ENCODE peak calls at places on chromosomes 16 and 17, in five cellular contexts. K is body of pancreas, V is cardiac fibroblast, W is cardiac muscle cell, H is fibroblast of pulmonary artery. U is an unnamed sample.

GRCh38 chr17:74361613-74362391 is at the start of gene BTBD17:
- DNase-seq in K (peak), V (peak), W (peak), H (no peak), U (peak)

GRCh38 chr17:41678907-41679739 is 9.6 kb upstream of the EIF1 start:
- DNase-seq in K (no peak), V (peak), W (no peak), H (peak), U (peak)

GRCh38 chr17:4900231-4901107 is 1.1 kb downstream of the C17orf107 start:
- DNase-seq in K (no peak), V (no peak), W (no peak), H (no peak), U (no peak)

GRCh38 chr16:56119138-56119537 is 72.2 kb upstream of the GNAO1 start:
- DNase-seq in K (no peak), V (no peak), W (no peak), H (no peak), U (no peak)

GRCh38 chr16:27677300-27677699 is 127.4 kb downstream of the KATNIP start:
- DNase-seq in K (no peak), V (peak), W (no peak), H (peak), U (no peak)

GRCh38 chr16:81841709-81842108 is 62.6 kb downstream of the PLCG2 start:
- DNase-seq in K (no peak), V (no peak), W (no peak), H (no peak), U (no peak)

GRCh38 chr16:49469323-49469670 is 95.7 kb downstream of the C16orf78 start:
- DNase-seq in K (no peak), V (no peak), W (no peak), H (no peak), U (no peak)

GRCh38 chr16:77675464-77676324 is 46.6 kb upstream of the NUDT7 start:
- DNase-seq in K (peak), V (peak), W (peak), H (peak), U (peak)

GRCh38 chr16:3824121-3824795 is 56.3 kb downstream of the CREBBP start:
- DNase-seq in K (no peak), V (no peak), W (no peak), H (no peak), U (no peak)

GRCh38 chr17:1965556-1966273 is 59.4 kb downstream of the RTN4RL1 start:
- DNase-seq in K (no peak), V (no peak), W (no peak), H (no peak), U (no peak)

GRCh38 chr17:63550816-63551639 is 751 bp downstream of the DCAF7 start:
- DNase-seq in K (no peak), V (peak), W (peak), H (peak), U (peak)

GRCh38 chr17:47620503-47621245 is 29.0 kb upstream of the KPNB1 start:
- DNase-seq in K (no peak), V (no peak), W (no peak), H (no peak), U (no peak)

GRCh38 chr16:709651-710499 is 4.3 kb upstream of the FBXL16 start:
- DNase-seq in K (peak), V (peak), W (peak), H (peak), U (peak)

GRCh38 chr16:4377573-4378146 is 6.0 kb downstream of the VASN start:
- DNase-seq in K (peak), V (no peak), W (no peak), H (no peak), U (no peak)

GRCh38 chr17:30290696-30291570 is 811 bp downstream of the BLMH start:
- DNase-seq in K (peak), V (peak), W (peak), H (peak), U (peak)

GRCh38 chr17:50100480-50100883 is 5.3 kb downstream of the PDK2 start:
- DNase-seq in K (no peak), V (no peak), W (no peak), H (no peak), U (no peak)

GRCh38 chr17:27244481-27245223 is 49.3 kb upstream of the WSB1 start:
- DNase-seq in K (peak), V (peak), W (no peak), H (peak), U (peak)

GRCh38 chr17:15263206-15263579 is 1.9 kb downstream of the PMP22 start:
- DNase-seq in K (peak), V (peak), W (peak), H (peak), U (peak)

GRCh38 chr17:9244066-9245052 is 223.0 kb downstream of the NTN1 start:
- DNase-seq in K (no peak), V (peak), W (no peak), H (peak), U (peak)

DNA sequence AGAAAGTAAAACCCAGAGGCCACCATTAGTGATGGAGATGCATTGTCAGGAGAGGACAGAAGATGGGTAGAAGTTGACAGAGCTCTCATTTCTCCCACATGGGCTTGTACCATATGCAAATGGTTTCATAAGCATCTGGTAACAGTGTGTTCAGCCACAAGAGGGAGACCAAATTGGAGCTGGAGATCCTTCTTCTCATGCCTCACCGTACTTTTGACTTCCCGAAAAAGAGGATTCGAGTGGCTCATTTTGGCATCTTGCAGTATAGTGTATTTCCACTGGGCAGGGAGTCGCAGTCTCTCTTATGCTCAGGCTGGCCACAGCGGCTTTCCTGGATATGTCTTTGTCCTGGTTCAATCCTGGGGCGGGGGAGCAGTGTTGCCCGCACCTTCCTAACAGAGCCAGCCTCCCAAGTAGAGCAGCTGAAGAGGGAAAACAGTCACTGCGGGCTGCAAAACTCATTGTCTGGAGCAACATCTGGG is 23.8 kb downstream of the TBC1D3B start:
- DNase-seq in K (no peak), V (no peak), W (no peak), H (peak), U (peak)
- TF ChIP-seq CTCF in K (no peak), V (no peak), W (peak), H (peak), U (no peak)

DNA sequence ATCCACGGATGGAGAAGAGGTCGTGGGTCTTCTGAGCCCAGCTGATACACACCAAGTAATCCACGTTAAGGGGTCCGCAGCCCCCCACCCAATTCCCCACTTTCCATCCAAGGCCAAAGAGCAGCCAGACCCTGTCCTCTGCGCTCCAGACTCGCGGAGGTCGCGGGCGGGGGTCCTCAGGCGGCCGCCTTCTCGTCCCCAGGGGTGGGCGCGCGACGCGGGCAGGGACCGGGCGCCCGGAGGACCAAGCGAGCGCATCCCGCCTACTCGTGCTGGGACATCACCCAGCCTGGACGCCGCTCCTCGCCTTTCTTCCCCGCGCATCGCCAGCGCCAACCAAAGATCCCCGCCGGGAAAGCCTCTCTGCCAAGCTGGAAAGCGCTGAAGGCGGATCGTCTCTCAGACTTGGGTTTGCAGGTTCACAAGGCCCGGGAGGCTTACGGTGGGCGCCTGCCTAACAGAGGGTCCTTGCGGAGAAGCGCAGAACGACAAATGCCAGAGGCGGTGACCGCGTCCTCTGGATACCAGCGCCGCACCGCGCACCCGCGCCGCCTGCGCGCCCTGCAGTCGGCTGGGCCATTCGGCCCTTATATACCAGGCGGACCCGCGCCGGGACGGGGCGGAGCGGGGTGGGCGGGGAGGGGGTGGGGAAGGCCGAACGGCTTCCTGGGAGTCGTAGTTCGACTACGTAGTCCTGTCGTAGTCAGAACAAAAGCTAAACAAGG is 471.6 kb downstream of the SOX9 start:
- DNase-seq in K (peak), V (peak), W (peak), H (peak), U (peak)
- H3K4me3 ChIP-seq in K (peak), V (peak), W (peak), H (peak), U (peak)

GRCh38 chr17:52383493-52384100 is 225.1 kb upstream of the CA10 start:
- DNase-seq in K (peak), V (peak), W (peak), H (peak), U (peak)
- TF ChIP-seq CTCF in K (peak), V (peak), W (peak), H (peak), U (peak)

GRCh38 chr16:88781140-88782077 is 3.6 kb downstream of the PIEZO1 start:
- DNase-seq in K (no peak), V (no peak), W (no peak), H (no peak), U (no peak)

GRCh38 chr16:88784074-88784855 is 755 bp downstream of the PIEZO1 start:
- DNase-seq in K (peak), V (peak), W (peak), H (peak), U (peak)

GRCh38 chr16:88783391-88784073 is 1.5 kb downstream of the PIEZO1 start:
- DNase-seq in K (no peak), V (peak), W (no peak), H (no peak), U (peak)

GRCh38 chr16:88784856-88785105 is 239 bp downstream of the PIEZO1 start:
- DNase-seq in K (no peak), V (no peak), W (no peak), H (no peak), U (no peak)

GRCh38 chr16:88782454-88783390 is 2.3 kb downstream of the PIEZO1 start:
- DNase-seq in K (no peak), V (peak), W (no peak), H (no peak), U (peak)
- H3K4me3 ChIP-seq in K (no peak), V (peak), W (no peak), H (peak), U (peak)

DNA sequence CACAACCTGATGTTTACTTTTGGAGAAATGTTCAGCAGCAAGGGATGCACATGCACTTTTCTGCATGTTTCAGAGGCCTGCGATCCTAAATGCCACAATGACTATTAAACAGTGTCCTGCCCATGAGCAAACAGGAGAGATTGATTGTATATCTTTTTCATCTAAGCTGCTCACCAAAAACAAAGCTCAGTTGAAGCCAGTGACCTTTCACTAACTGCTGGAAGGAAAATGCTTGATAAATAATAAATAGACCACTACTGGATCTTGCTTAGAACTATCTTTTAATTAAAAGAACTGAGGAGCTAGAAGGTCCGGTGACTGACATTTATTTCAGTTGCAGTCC is 16.3 kb downstream of the MRPS23 start:
- DNase-seq in K (no peak), V (no peak), W (no peak), H (no peak), U (no peak)
- TF ChIP-seq CTCF in K (no peak), V (no peak), W (no peak), H (no peak), U (no peak)

DNA sequence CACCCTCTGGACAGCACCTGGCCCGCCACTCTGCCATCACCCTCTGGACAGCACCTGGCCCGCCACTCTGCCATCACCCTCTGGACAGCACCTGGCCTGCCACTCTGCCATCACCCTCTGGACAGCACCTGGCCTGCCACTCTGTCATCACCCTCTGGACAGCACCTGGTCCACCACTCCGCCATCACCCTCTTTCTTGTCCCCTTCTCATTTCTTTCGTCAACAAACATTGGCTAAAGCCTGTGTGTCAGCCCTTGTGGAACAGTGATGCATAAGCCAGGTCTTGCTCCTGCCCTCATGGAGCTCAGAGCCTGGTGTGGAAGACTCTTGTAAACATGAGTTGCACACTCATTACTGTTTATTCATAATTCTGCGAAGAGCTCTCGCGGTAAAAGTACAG is 31.2 kb downstream of the CDK5R1 start:
- DNase-seq in K (no peak), V (no peak), W (no peak), H (no peak), U (no peak)
- H3K4me3 ChIP-seq in K (no peak), V (no peak), W (no peak), H (no peak), U (no peak)

GRCh38 chr16:17416461-17417221 is 54.1 kb downstream of the XYLT1 start:
- DNase-seq in K (peak), V (peak), W (peak), H (peak), U (peak)
- TF ChIP-seq CTCF in K (peak), V (no peak), W (peak), H (no peak), U (peak)

DNA sequence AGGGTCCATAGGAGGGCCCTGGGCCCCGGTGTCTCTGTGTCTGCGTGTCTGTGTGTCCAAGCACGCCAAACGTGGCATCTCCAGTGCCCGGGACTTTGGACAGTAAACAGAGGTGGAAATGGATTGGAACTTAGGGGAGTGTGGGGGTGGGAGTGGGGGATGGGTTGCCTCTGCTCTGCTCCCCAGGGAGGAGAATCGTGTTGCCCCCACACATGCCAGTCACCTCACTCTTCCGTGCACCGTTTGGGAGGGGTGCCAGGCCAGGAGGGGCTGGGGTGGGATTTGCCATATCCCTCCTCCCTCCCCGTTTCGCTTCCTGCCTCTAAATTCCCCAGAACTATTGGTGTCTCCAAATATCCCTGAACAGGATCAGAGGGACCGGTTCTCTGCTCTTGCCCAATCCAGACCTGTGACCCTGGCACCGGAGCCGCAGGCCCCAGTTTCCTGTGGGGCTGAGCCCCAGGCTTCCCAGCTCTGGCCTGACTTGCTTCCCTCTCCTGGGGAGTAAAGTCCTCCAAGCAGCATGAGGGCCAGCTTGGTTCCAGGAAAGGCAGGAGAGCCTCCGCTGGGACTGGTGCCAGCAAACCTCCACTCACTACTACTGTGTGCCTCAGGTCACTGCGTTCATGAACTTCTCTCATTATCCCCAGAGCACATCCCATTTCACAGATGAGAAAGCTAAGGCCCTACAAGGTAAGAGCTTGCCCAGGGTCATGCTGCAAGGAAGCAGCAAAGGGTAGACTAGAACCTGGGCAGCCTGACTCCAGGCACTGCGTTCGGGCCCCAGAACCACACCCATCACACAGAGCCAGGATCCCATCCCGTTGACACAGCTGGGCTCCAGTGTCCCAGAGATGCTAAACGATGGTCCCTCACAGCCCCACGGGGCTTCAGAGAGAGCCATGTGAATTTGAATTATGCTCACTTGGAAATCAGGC is at the start of gene ASGR1:
- DNase-seq in K (no peak), V (no peak), W (no peak), H (no peak), U (no peak)
- H3K4me3 ChIP-seq in K (no peak), V (no peak), W (peak), H (peak), U (no peak)

DNA sequence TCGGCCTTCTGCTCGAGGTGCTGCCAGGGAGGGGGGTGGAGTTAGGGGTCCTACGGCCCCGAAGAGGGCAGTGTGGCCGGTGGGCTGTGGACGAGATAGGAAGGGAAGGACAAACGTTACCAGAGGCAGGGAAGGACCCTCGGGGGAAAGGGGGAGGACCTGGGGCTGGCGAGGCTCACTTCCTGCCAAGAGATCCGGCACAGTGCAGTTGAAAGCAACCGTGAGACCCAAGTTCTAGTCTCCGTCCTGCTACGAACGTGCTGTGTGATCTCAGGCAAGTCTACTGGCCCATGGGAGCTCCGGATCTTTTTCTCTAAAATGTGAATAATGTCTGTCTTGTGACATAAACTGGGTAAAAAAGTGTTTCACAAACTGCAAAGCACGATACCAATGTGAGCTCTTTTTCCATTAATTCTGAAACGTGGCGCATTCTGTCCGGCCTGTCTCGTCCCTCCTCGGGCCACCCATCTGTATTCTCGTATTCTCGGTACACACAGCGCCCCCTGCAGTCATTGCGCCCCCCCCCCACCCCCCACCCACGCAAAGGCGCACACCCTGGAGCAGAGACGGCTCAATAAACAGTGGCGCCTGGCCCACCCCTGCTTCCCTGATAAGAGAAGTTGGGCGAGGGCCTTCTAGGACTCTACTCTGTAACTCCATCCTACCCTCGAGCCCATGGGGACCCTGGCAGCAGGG is 8.8 kb downstream of the CYGB start:
- DNase-seq in K (no peak), V (peak), W (no peak), H (peak), U (peak)
- TF ChIP-seq CTCF in K (no peak), V (no peak), W (peak), H (no peak), U (peak)

GRCh38 chr16:19716183-19716582 is 1.8 kb downstream of the KNOP1 start:
- DNase-seq in K (no peak), V (no peak), W (no peak), H (no peak), U (no peak)
- H3K4me3 ChIP-seq in K (no peak), V (no peak), W (no peak), H (no peak), U (peak)

U was measured in fibroblast of villous mesenchyme.